ENCODE peak calls at places on chromosomes 2 and 18, in four cellular contexts. W is activated T-cell treated with anti-CD3 and anti-CD28 coated beads, Interleukin-2, amount 50 U/mL, for 72 hours; G is HCEC 1CT; Y is stimulated activated CD4-positive, alpha-beta T cell treated with anti-CD3 and anti-CD28 coated beads, Interleukin-4, amount 100 ng/mL, for 4 hours. I is an unnamed sample.

GRCh38 chr2:10059016-10059351 is 15.6 kb downstream of the KLF11 start:
- DNase-seq in W (no peak), G (no peak), Y (no peak), I (no peak)

GRCh38 chr2:26477911-26478253 is at the start of gene OTOF:
- DNase-seq in W (no peak), G (peak; percentile 12), Y (no peak), I (peak; percentile 92)

GRCh38 chr2:236585966-236586365 is 16.3 kb downstream of the ACKR3 start:
- DNase-seq in W (no peak), G (no peak), Y (no peak), I (no peak)

GRCh38 chr2:235357881-235358280 is 136.0 kb upstream of the AGAP1 start:
- DNase-seq in W (no peak), G (no peak), Y (no peak), I (no peak)

GRCh38 chr2:98518106-98518505 is 73.4 kb downstream of the INPP4A start:
- DNase-seq in W (peak; percentile 52), G (peak; percentile 17), Y (peak; percentile 42), I (no peak)

GRCh38 chr2:191180712-191181111 is 29.9 kb upstream of the STAT4 start:
- DNase-seq in W (no peak), G (peak; percentile 53), Y (no peak), I (peak; percentile 52)

GRCh38 chr2:74703373-74703772 is 49.3 kb downstream of the SEMA4F start:
- DNase-seq in W (no peak), G (no peak), Y (no peak), I (no peak)

GRCh38 chr2:153287109-153287801 is 191.3 kb downstream of the RPRM start:
- DNase-seq in W (peak; percentile 4), G (no peak), Y (no peak), I (no peak)

GRCh38 chr18:13726972-13727331 is 479 bp downstream of the RNMT start:
- DNase-seq in W (peak; percentile 28), G (peak; percentile 36), Y (no peak), I (peak; percentile 59)

GRCh38 chr2:349390-349789 is 61.5 kb upstream of the ALKAL2 start:
- DNase-seq in W (no peak), G (no peak), Y (no peak), I (no peak)